ENCODE peak calls at places on chromosomes 13 and 19, in four cellular contexts. K, Z, B and S are unnamed samples.

GRCh38 chr19:49421039-49421877 is 2.0 kb downstream of the PTH2 start:
- DNase-seq in K (peak), Z (no peak), B (no peak), S (peak)

GRCh38 chr19:38913958-38914357 is 2.0 kb upstream of the CCER2 start:
- DNase-seq in B (no peak), Z (no peak), K (no peak), S (no peak)

GRCh38 chr19:6062274-6062673 is 48.0 kb downstream of the RFX2 start:
- DNase-seq in K (peak), Z (no peak), B (no peak), S (no peak)

GRCh38 chr19:34979819-34980640 is 16.0 kb upstream of the ZNF792 start:
- DNase-seq in B (no peak), K (peak), Z (no peak), S (no peak)

GRCh38 chr13:72121466-72121865 is 254.5 kb upstream of the DACH1 start:
- DNase-seq in B (no peak), Z (no peak), K (no peak), S (no peak)

GRCh38 chr13:112069063-112069726 is 2.2 kb downstream of the SOX1 start:
- DNase-seq in Z (no peak), B (no peak), K (no peak), S (no peak)

GRCh38 chr13:112725346-112726017 is 35.6 kb downstream of the ATP11A start:
- DNase-seq in Z (peak), K (no peak), B (no peak), S (no peak)

GRCh38 chr13:31234729-31235128 is 35.0 kb downstream of the B3GLCT start:
- DNase-seq in Z (no peak), K (no peak), B (peak), S (peak)

GRCh38 chr13:107144432-107144831 is 576.5 kb upstream of the ARGLU1 start:
- DNase-seq in K (no peak), B (no peak), Z (no peak), S (no peak)

GRCh38 chr13:104773775-104774174 is 1707.6 kb upstream of the SLC10A2 start:
- DNase-seq in Z (peak), K (peak), B (peak), S (peak)

GRCh38 chr19:3068071-3068470 is 5.8 kb upstream of the TLE5 start:
- DNase-seq in Z (no peak), B (no peak), K (no peak), S (no peak)

GRCh38 chr13:109604894-109605293 is 181.5 kb downstream of the IRS2 start:
- DNase-seq in K (no peak), Z (no peak), B (no peak), S (no peak)

GRCh38 chr13:88800505-88800904 is 1129.3 kb downstream of the SLITRK5 start:
- DNase-seq in Z (no peak), K (no peak), B (no peak), S (no peak)

GRCh38 chr19:53224606-53225005 is 30.1 kb downstream of the ZNF677 start:
- DNase-seq in K (no peak), B (no peak), Z (no peak), S (no peak)

GRCh38 chr13:108455320-108455719 is 174.1 kb upstream of the MYO16 start:
- DNase-seq in K (no peak), B (no peak), Z (no peak), S (no peak)

GRCh38 chr19:19553670-19554069 is 15.6 kb downstream of the CILP2 start:
- DNase-seq in K (no peak), B (no peak), Z (no peak), S (no peak)

GRCh38 chr19:19550972-19551861 is 13.2 kb downstream of the CILP2 start:
- DNase-seq in B (no peak), K (no peak), Z (no peak), S (no peak)

GRCh38 chr19:19554074-19555023 is 16.3 kb downstream of the CILP2 start:
- DNase-seq in B (no peak), Z (no peak), K (peak), S (peak)

GRCh38 chr19:19551862-19552192 is 13.8 kb downstream of the CILP2 start:
- DNase-seq in B (no peak), K (no peak), Z (no peak), S (no peak)

GRCh38 chr19:19552811-19553210 is 14.7 kb downstream of the CILP2 start:
- DNase-seq in B (no peak), Z (no peak), K (peak), S (peak)
- TF ChIP-seq BHLHE40 in B (no peak), Z (no peak), K (no peak), S (no peak)

DNA sequence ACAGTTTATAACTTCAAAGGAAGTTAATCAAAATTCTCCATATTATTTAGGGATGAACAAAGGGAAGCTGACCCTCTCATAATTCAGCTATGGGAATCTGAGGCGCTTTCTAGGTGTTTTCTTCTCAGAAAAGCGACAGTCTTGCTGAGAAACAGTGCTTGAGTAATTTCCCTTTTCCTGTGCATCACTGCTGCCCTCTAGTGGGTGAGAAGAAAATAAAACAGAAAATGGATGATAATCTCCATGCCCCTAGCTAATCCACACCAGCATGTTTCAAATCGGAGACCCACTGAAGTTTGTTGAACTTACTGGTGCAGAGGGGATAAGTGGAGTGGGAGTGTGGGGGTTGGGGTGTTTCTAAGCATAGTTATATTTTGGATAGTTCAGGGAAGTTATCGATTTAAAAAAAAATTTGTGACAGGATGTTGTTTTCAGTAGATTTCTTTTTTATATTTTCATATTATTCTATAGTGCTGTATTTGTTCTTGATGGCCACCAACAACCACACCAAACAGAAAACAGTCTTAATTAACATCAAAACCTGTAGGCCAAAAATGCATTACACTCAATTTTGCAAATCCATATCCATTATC is 21.4 kb downstream of the LCP1 start:
- DNase-seq in B (peak), Z (no peak), K (peak), S (peak)
- TF ChIP-seq FOXM1 in B (no peak), Z (no peak), K (no peak), S (no peak)

GRCh38 chr19:56838930-56839664 is 1.4 kb downstream of the PEG3 start:
- DNase-seq in K (no peak), Z (no peak), B (peak), S (no peak)
- TF ChIP-seq BHLHE40 in K (no peak), Z (no peak), B (no peak), S (no peak)

GRCh38 chr13:50732712-50733111 is 110.8 kb downstream of the DLEU7 start:
- DNase-seq in Z (no peak), B (no peak), K (no peak), S (no peak)
- TF ChIP-seq FOXM1 in Z (no peak), B (no peak), K (no peak), S (no peak)

GRCh38 chr13:100552755-100553154 is 35.8 kb downstream of the GGACT start:
- DNase-seq in Z (no peak), B (no peak), K (no peak), S (no peak)

GRCh38 chr13:100549316-100549715 is 39.3 kb downstream of the GGACT start:
- DNase-seq in K (no peak), B (no peak), Z (no peak), S (no peak)

GRCh38 chr13:100546713-100547405 is 41.7 kb downstream of the GGACT start:
- DNase-seq in Z (no peak), K (no peak), B (no peak), S (no peak)

GRCh38 chr13:100547805-100548204 is 40.8 kb downstream of the GGACT start:
- DNase-seq in Z (no peak), B (no peak), K (no peak), S (no peak)

GRCh38 chr13:100550433-100550832 is 38.2 kb downstream of the GGACT start:
- DNase-seq in Z (no peak), B (no peak), K (no peak), S (peak)
- TF ChIP-seq BHLHE40 in Z (no peak), B (no peak), K (no peak), S (no peak)

GRCh38 chr19:10861118-10861651 is 10.2 kb upstream of the CARM1 start:
- DNase-seq in B (peak), Z (no peak), K (peak), S (no peak)
- TF ChIP-seq FOXM1 in B (no peak), Z (no peak), K (no peak), S (no peak)

GRCh38 chr19:47537493-47537892 is 22.6 kb upstream of the NAPA start:
- DNase-seq in K (no peak), Z (no peak), B (no peak), S (no peak)

GRCh38 chr19:47540748-47541147 is 25.9 kb upstream of the NAPA start:
- DNase-seq in Z (no peak), K (peak), B (peak), S (peak)

GRCh38 chr19:47541507-47541906 is 26.6 kb upstream of the NAPA start:
- DNase-seq in B (no peak), K (no peak), Z (peak), S (no peak)

GRCh38 chr19:47539747-47540311 is 25.0 kb upstream of the NAPA start:
- DNase-seq in B (no peak), K (no peak), Z (no peak), S (no peak)

GRCh38 chr19:47538812-47539211 is 23.9 kb upstream of the NAPA start:
- DNase-seq in B (no peak), K (no peak), Z (no peak), S (no peak)
- TF ChIP-seq BHLHE40 in B (no peak), K (no peak), Z (no peak), S (no peak)

GRCh38 chr19:55275851-55276719 is 3.8 kb downstream of the HSPBP1 start:
- DNase-seq in K (no peak), B (no peak), Z (no peak), S (no peak)

GRCh38 chr19:55270172-55270942 is 9.6 kb downstream of the HSPBP1 start:
- DNase-seq in K (peak), B (no peak), Z (no peak), S (no peak)

GRCh38 chr19:55273978-55274707 is 5.8 kb downstream of the HSPBP1 start:
- DNase-seq in K (no peak), B (no peak), Z (no peak), S (no peak)

GRCh38 chr19:55269299-55269698 is 10.5 kb upstream of the PPP6R1 start:
- DNase-seq in K (no peak), Z (no peak), B (no peak), S (no peak)

GRCh38 chr19:55272142-55272541 is 7.8 kb downstream of the HSPBP1 start:
- DNase-seq in B (no peak), K (no peak), Z (no peak), S (no peak)
- TF ChIP-seq FOXM1 in B (no peak), K (no peak), Z (no peak), S (no peak)

GRCh38 chr19:47158879-47159509 is 28.4 kb downstream of the SAE1 start:
- DNase-seq in B (no peak), Z (no peak), K (no peak), S (no peak)
- TF ChIP-seq BHLHE40 in B (no peak), Z (no peak), K (no peak), S (no peak)

GRCh38 chr19:11984986-11985385 is 20.1 kb downstream of the ZNF763 start:
- DNase-seq in K (peak), B (peak), Z (no peak), S (no peak)
- TF ChIP-seq FOXM1 in K (no peak), B (no peak), Z (peak), S (no peak)